ENCODE peak calls at places on chromosomes 3 and 15, in nine cellular contexts. V is GM06990; P is cardiac muscle cell; R is foreskin fibroblast; L is CD8-positive, alpha-beta T cell; I is neural crest cell; B is nephron progenitor cell; F is sigmoid colon; N is progenitor cell of endocrine pancreas. Q is an unnamed sample.

GRCh38 chr3:141271279-141272033 is 39.8 kb downstream of the PXYLP1 start:
- DNase-seq in V (no peak), P (no peak), R (no peak), L (no peak), I (no peak), B (no peak), F (no peak), N (no peak), Q (no peak)

GRCh38 chr3:108070356-108070755 is 20.5 kb downstream of the CD47 start:
- DNase-seq in V (no peak), P (no peak), R (no peak), L (no peak), I (no peak), B (no peak), F (no peak), N (no peak), Q (no peak)

GRCh38 chr3:53286727-53287412 is 31.0 kb upstream of the TKT start:
- DNase-seq in V (no peak), P (no peak), R (no peak), L (no peak), I (no peak), B (no peak), F (no peak), N (no peak), Q (no peak)

GRCh38 chr3:63582943-63583500 is 69.5 kb upstream of the SNTN start:
- DNase-seq in V (no peak), P (no peak), R (no peak), L (no peak), I (no peak), B (no peak), F (no peak), N (no peak), Q (no peak)

GRCh38 chr3:146865175-146865755 is 260.1 kb upstream of the PLSCR5 start:
- DNase-seq in V (no peak), P (peak), R (no peak), L (no peak), I (no peak), B (no peak), F (no peak), N (no peak), Q (no peak)

GRCh38 chr3:84724877-84725276 is 233.9 kb upstream of the CADM2 start:
- DNase-seq in V (no peak), P (no peak), R (peak), L (no peak), I (no peak), B (no peak), F (no peak), N (no peak), Q (no peak)

GRCh38 chr3:134327594-134327975 is 46.7 kb downstream of the AMOTL2 start:
- DNase-seq in V (no peak), P (no peak), R (peak), L (no peak), I (no peak), B (no peak), F (no peak), N (no peak), Q (no peak)

GRCh38 chr3:94246136-94246535 is 183.3 kb downstream of the NSUN3 start:
- DNase-seq in V (no peak), P (no peak), R (no peak), L (no peak), I (no peak), B (peak), F (no peak), N (no peak), Q (no peak)

GRCh38 chr3:8987673-8988655 is 24.7 kb upstream of the RAD18 start:
- DNase-seq in V (no peak), P (peak), R (peak), L (peak), I (peak), B (peak), F (peak), N (peak), Q (peak)

DNA sequence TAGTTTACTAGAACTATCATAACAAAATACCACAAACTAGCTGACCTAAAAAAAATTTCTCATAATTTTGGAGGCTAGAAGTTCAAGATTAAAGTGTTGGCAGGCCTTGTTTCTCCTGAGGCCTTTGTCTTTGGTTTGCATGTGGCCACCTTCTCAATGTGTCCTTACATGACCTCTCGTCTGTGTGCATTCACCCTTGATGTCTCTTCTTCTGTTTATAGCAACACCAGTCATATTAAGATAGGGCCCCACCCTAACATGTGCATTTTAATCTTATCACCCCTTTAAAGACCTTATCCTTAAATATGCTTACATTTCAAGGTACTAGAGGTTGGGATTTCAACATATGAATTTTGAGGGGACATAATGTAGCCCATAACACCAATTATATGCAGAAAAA is 177.0 kb downstream of the ZBBX start:
- DNase-seq in V (no peak), P (no peak), R (no peak), L (no peak), I (no peak), B (no peak), F (no peak), N (no peak), Q (no peak)
- TF ChIP-seq CTCF in V (no peak), P (no peak), R (no peak), L (no peak), I (no peak), B (no peak), F (no peak), N (no peak), Q (no peak)

GRCh38 chr3:39515681-39516441 is 48.4 kb downstream of the MOBP start:
- DNase-seq in V (no peak), P (no peak), R (no peak), L (no peak), I (no peak), B (no peak), F (no peak), N (no peak), Q (no peak)
- TF ChIP-seq CTCF in V (no peak), P (no peak), R (no peak), L (no peak), I (no peak), B (no peak), F (no peak), N (no peak), Q (no peak)

DNA sequence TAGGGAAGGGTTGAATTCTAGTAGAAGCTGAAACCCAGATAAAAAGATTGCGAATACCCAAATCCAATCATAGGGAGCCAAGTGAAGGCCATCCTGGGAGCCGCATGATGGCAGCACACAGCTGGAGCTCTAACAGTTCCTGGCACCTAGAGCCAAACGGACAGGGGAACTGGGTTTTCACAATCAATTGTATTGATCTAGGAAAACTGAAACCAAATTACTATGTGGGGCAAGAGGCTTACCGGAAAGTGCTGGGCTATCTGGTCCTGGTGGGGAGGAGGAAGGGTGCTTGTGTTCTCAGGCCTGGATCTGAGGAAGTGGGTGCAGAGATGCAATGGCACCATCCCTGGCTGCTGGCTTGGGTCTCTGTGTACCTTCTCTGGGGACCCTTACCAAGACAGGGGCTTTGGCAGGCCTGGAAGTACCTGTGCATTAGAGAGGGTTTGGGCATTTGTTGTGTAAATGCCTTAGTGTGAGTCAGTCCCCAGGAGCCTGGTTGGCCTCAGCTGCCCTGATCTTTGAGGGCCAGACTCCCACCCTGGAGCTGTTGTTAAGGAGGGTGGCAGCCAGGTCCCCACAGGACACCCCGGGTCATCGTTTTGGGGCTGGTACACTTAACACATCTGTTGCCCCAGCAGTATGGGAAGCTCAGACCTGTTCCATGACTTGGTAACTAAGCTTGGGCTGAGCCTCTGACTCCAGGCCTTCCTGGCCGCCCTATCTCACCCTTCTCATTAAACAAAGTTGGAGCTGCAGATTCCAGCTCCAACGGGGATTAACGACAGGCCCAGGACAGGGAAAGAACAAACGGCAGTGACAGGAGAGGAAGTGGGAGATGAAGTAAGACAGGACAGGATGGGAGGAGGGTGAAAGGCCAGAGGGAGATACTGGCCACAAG is 8.9 kb upstream of the FURIN start:
- DNase-seq in V (no peak), P (peak), R (peak), L (no peak), I (no peak), B (no peak), F (no peak), N (no peak), Q (no peak)
- TF ChIP-seq CTCF in V (no peak), P (no peak), R (no peak), L (no peak), I (no peak), B (no peak), F (no peak), N (no peak), Q (no peak)

GRCh38 chr3:128994581-128995161 is 795 bp upstream of the CFAP92 start:
- DNase-seq in V (no peak), P (no peak), R (no peak), L (no peak), I (no peak), B (no peak), F (peak), N (no peak), Q (no peak)
- TF ChIP-seq CTCF in V (no peak), P (no peak), R (no peak), L (no peak), I (no peak), B (no peak), F (no peak), N (no peak), Q (no peak)

GRCh38 chr15:23823508-23823907 is 136.4 kb upstream of the NDN start:
- DNase-seq in V (no peak), P (peak), R (no peak), L (no peak), I (no peak), B (peak), F (no peak), N (no peak), Q (peak)
- TF ChIP-seq CTCF in V (no peak), P (no peak), R (no peak), L (no peak), I (no peak), B (no peak), F (no peak), N (no peak), Q (peak)

DNA sequence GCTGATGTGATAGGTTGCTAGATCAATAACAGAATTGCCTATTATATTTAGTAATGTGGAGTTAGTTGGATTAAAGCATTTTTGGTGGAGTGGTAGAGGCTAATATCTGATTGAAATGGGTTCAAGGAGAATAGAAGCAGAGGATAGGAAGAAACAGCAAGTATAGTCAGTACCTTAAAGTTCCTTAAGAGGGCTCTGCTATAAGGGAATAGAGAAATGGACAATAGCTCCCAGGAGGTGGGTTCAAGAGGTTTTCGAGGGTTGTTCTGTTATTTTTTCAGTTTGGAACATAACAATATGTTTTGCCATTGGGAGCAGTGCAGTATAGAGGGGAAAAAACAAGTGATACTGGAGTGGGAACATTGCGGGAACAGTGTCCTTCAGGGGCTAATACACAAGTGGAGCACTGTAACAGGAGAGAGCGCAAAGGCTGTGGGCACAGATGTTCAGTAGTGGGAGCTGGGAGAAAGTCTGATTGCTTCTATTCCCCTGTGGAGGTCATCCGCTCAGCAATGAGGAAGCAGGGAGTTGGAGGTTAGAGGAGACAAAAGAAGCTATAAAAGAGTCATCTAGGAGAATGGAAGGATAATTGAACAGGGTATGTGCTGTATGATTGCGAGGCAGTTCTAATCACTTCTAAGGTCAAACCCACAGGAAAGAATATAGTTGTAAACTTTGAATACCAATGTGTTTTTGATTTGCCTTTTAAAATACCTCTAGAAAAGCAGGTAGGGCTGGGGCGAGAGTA is 3.3 kb downstream of the MRPS11 start:
- DNase-seq in V (no peak), P (no peak), R (no peak), L (no peak), I (no peak), B (no peak), F (no peak), N (no peak), Q (no peak)
- TF ChIP-seq CTCF in V (no peak), P (no peak), R (no peak), L (no peak), I (peak), B (no peak), F (no peak), N (no peak), Q (peak)

DNA sequence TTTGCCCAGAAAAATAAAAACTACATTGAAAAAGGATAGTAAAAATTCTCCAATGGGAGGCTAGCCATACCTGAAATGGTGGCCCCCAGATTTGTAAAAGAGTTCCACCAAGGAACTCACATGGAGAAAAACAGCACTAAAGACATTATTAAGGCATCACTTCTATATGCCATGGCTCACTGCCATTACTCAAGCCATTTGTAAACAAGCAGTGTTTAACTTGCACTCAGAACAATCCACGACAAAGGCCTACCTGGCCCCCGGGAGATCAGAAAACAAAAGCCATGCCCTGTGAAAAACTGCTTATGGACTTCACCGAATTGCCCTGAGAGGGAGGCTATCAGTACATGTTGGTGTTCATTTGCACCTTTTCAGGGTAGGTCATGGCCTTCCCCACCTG is 19.6 kb downstream of the CCR8 start:
- DNase-seq in V (no peak), P (no peak), R (no peak), L (no peak), I (no peak), B (no peak), F (no peak), N (no peak), Q (no peak)
- TF ChIP-seq CTCF in V (no peak), P (no peak), R (no peak), L (no peak), I (no peak), B (no peak), F (no peak), N (no peak), Q (no peak)

GRCh38 chr3:137867611-137868010 is 103.5 kb downstream of the SOX14 start:
- DNase-seq in V (no peak), P (no peak), R (no peak), L (no peak), I (no peak), B (no peak), F (no peak), N (no peak), Q (no peak)

GRCh38 chr3:137866933-137867332 is 102.8 kb downstream of the SOX14 start:
- DNase-seq in V (no peak), P (no peak), R (no peak), L (no peak), I (no peak), B (no peak), F (no peak), N (no peak), Q (no peak)

GRCh38 chr3:137869022-137869421 is 104.9 kb downstream of the SOX14 start:
- DNase-seq in V (no peak), P (no peak), R (no peak), L (no peak), I (no peak), B (no peak), F (no peak), N (no peak), Q (no peak)

GRCh38 chr3:137866001-137866400 is 101.9 kb downstream of the SOX14 start:
- DNase-seq in V (no peak), P (no peak), R (no peak), L (no peak), I (no peak), B (no peak), F (no peak), N (no peak), Q (no peak)
- TF ChIP-seq CTCF in V (no peak), P (no peak), R (no peak), L (no peak), I (no peak), B (no peak), F (no peak), N (no peak), Q (no peak)